ENCODE peak calls at places on chromosome 16, in ten cellular contexts. K, S, F, N, Q, R, J, C, U and A are unnamed samples.

GRCh38 chr16:3138823-3139426 is 4.1 kb downstream of the ZNF213 start:
- DNase-seq in K (no peak), S (no peak), F (no peak), N (no peak), Q (no peak), R (no peak), J (no peak), C (no peak), U (no peak), A (no peak)

GRCh38 chr16:49615606-49616005 is 240.3 kb downstream of the ZNF423 start:
- DNase-seq in K (no peak), S (no peak), F (no peak), N (no peak), Q (no peak), R (no peak), J (no peak), C (no peak), U (no peak), A (no peak)

GRCh38 chr16:12901204-12901596 is 198 bp upstream of the SHISA9 start:
- DNase-seq in K (no peak), S (no peak), F (no peak), N (no peak), Q (no peak), R (peak; percentile 94), J (no peak), C (no peak), U (no peak), A (no peak)

GRCh38 chr16:17177242-17177967 is 293.4 kb downstream of the XYLT1 start:
- DNase-seq in K (no peak), S (no peak), F (no peak), N (no peak), Q (no peak), R (no peak), J (no peak), C (no peak), U (no peak), A (no peak)

GRCh38 chr16:19429271-19429670 is 11.6 kb downstream of the TMC5 start:
- DNase-seq in K (no peak), S (no peak), F (no peak), N (no peak), Q (no peak), R (no peak), J (no peak), C (no peak), U (no peak), A (no peak)

GRCh38 chr16:67995423-67995822 is 3.9 kb downstream of the DPEP2 start:
- DNase-seq in K (no peak), S (no peak), F (no peak), N (no peak), Q (no peak), R (no peak), J (no peak), C (no peak), U (no peak), A (no peak)

GRCh38 chr16:58392215-58393137 is at the start of gene GINS3:
- DNase-seq in K (peak; percentile 93), S (peak; percentile 92), F (peak; percentile 91), N (peak; percentile 95), Q (peak; percentile 93), R (peak; percentile 92), J (peak; percentile 83), C (peak; percentile 83), U (peak; percentile 95), A (peak; percentile 87)

GRCh38 chr16:31452631-31453106 is 6.6 kb upstream of the ARMC5 start:
- DNase-seq in K (no peak), S (no peak), F (peak; percentile 93), N (no peak), Q (no peak), R (no peak), J (no peak), C (no peak), U (no peak), A (no peak)

GRCh38 chr16:86619263-86619935 is 41.0 kb downstream of the FOXL1 start:
- DNase-seq in K (no peak), S (no peak), F (no peak), N (no peak), Q (no peak), R (no peak), J (no peak), C (no peak), U (no peak), A (no peak)
- H3K4me3 ChIP-seq in K (no peak overlapping the region), S (no peak overlapping the region), F (peak overlapping the region; percentile 22), N (no peak overlapping the region), Q (peak overlapping the region; percentile 27), R (no peak overlapping the region), J (no peak overlapping the region), C (no peak overlapping the region), U (peak overlapping the region; percentile 41), A (no peak overlapping the region)

GRCh38 chr16:15808071-15808470 is 48.8 kb downstream of the MYH11 start:
- DNase-seq in K (no peak), S (no peak), F (no peak), N (no peak), Q (no peak), R (no peak), J (no peak), C (no peak), U (no peak), A (no peak)

GRCh38 chr16:15799851-15800495 is 56.9 kb downstream of the MYH11 start:
- DNase-seq in K (no peak), S (no peak), F (no peak), N (no peak), Q (no peak), R (no peak), J (no peak), C (no peak), U (no peak), A (no peak)

GRCh38 chr16:15798671-15799070 is 58.2 kb downstream of the MYH11 start:
- DNase-seq in K (no peak), S (no peak), F (no peak), N (no peak), Q (no peak), R (no peak), J (no peak), C (no peak), U (no peak), A (no peak)

GRCh38 chr16:15807603-15808009 is 49.2 kb downstream of the MYH11 start:
- DNase-seq in K (no peak), S (no peak), F (no peak), N (no peak), Q (peak; percentile 25), R (peak; percentile 28), J (peak; percentile 84), C (no peak), U (peak; percentile 24), A (no peak)

DNA sequence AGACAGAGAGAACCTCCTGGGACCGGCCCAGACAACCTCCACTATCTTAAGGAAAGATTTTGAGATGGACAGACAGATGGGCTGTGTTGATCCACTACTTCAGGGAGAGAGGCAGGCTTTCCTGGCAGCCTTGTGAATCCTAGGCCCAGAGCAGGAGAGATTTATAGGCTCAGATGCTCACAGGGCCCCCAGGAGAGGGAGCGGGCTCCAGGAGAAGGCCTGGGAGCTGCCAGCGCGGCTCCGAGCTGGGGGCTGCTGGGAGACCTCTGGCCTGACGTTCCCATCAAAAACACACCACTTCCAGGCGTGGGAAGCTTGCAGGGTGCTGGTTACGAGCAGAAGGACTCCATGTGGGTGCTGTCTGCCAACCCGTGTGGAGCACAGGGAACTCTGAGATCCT is 53.2 kb downstream of the MYH11 start:
- DNase-seq in K (no peak), S (no peak), F (no peak), N (no peak), Q (no peak), R (no peak), J (peak; percentile 71), C (no peak), U (no peak), A (no peak)
- H3K4me1 ChIP-seq in K (no peaks in the 10 kb centered on the region), S (no peaks in the 10 kb centered on the region), F (peaks cover 4% of the 10 kb centered on the region), N (no peaks in the 10 kb centered on the region), Q (no peaks in the 10 kb centered on the region), R (peaks cover 10% of the 10 kb centered on the region), J (peaks cover 17% of the 10 kb centered on the region), C (no peaks in the 10 kb centered on the region), U (no peaks in the 10 kb centered on the region), A (no peaks in the 10 kb centered on the region)

GRCh38 chr16:22195445-22195694 is 10.7 kb upstream of the EEF2K start:
- DNase-seq in K (no peak), S (no peak), F (no peak), N (no peak), Q (no peak), R (no peak), J (no peak), C (no peak), U (no peak), A (no peak)

GRCh38 chr16:22202261-22202637 is 3.8 kb upstream of the EEF2K start:
- DNase-seq in K (no peak), S (no peak), F (no peak), N (no peak), Q (no peak), R (no peak), J (no peak), C (no peak), U (no peak), A (no peak)

GRCh38 chr16:22194707-22195444 is 11.2 kb upstream of the EEF2K start:
- DNase-seq in K (no peak), S (no peak), F (no peak), N (no peak), Q (no peak), R (no peak), J (no peak), C (peak; percentile 30), U (no peak), A (no peak)

GRCh38 chr16:22195695-22196558 is 10.2 kb upstream of the EEF2K start:
- DNase-seq in K (peak; percentile 92), S (peak; percentile 88), F (peak; percentile 91), N (peak; percentile 88), Q (peak; percentile 87), R (peak; percentile 89), J (peak; percentile 95), C (peak; percentile 96), U (peak; percentile 93), A (peak; percentile 94)

DNA sequence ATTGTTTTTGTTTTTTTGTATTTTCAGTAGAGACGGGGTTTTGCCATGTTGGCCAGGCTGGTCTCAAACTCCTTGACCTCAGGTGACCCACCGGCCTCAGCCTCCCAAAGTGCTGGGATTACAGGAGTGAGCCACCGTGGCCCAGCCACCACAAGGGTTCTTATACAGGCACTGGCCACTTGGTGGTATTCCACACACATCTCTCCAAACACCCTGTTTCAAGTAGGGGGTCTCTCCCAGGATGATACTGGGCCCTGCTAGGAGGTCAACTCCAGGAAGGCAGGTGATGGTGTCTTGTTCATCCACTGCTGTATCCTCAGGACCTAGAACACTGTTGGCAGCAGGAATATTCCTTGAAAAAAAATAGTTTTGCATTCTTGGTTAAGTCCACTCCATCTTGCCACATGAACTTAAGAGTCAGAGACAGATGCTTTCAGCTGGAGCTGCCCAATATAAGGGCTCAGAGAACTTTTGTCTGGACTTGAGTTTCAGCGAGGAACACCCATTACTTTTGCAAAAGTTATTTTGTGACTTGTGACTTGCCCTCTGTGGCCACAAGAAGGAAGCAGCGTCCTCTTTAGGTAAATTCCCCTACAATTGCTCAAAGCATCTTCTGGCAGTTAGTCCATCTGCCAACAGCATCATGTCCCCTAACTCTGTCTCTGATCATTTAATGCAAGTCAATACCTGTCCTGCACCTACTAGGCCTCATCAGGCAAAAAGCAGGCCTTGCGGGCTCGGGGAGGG is 7.4 kb upstream of the EEF2K start:
- DNase-seq in K (peak; percentile 29), S (no peak), F (peak; percentile 19), N (peak; percentile 46), Q (no peak), R (no peak), J (no peak), C (no peak), U (no peak), A (no peak)
- H3K4me3 ChIP-seq in K (no peak overlapping the region), S (no peak overlapping the region), F (no peak overlapping the region), N (no peak overlapping the region), Q (no peak overlapping the region), R (no peak overlapping the region), J (no peak overlapping the region), C (no peak overlapping the region), U (no peak overlapping the region), A (no peak overlapping the region)

GRCh38 chr16:89345663-89346150 is 128.2 kb downstream of the ZNF778 start:
- DNase-seq in K (no peak), S (no peak), F (no peak), N (no peak), Q (no peak), R (no peak), J (no peak), C (no peak), U (no peak), A (no peak)
- H3K4me1 ChIP-seq in K (peaks cover 66% of the 10 kb centered on the region), S (peaks cover 46% of the 10 kb centered on the region), F (peaks cover 11% of the 10 kb centered on the region), N (peaks cover 33% of the 10 kb centered on the region), Q (peaks cover 13% of the 10 kb centered on the region), R (peaks cover 29% of the 10 kb centered on the region), J (no peaks in the 10 kb centered on the region), C (peaks cover 54% of the 10 kb centered on the region), U (peaks cover 21% of the 10 kb centered on the region), A (peaks cover 44% of the 10 kb centered on the region)